ENCODE peak calls at places on chromosomes 6 and 20, in four cellular contexts. T is foreskin fibroblast, G is mucosa of descending colon, U is GM12865. K is an unnamed sample.

GRCh38 chr6:135147637-135148592 is 33.2 kb upstream of the MYB start:
- DNase-seq in U (no peak), G (no peak), T (peak; percentile 15), K (no peak)

GRCh38 chr6:166032366-166033171 is 135.1 kb downstream of the TBXT start:
- DNase-seq in G (peak; percentile 23), U (peak; percentile 9), T (peak; percentile 80), K (peak; percentile 88)

GRCh38 chr6:53273356-53273755 is 75.4 kb downstream of the ELOVL5 start:
- DNase-seq in U (no peak), G (no peak), T (no peak), K (no peak)

GRCh38 chr6:20900396-20901160 is 366.3 kb downstream of the CDKAL1 start:
- DNase-seq in T (no peak), U (peak; percentile 77), G (no peak), K (no peak)

GRCh38 chr6:168147205-168147738 is 68.3 kb upstream of the FRMD1 start:
- DNase-seq in T (no peak), U (no peak), G (no peak), K (no peak)

GRCh38 chr6:21915707-21916399 is 322.3 kb downstream of the SOX4 start:
- DNase-seq in U (peak; percentile 41), T (peak; percentile 31), G (no peak), K (no peak)

GRCh38 chr6:98971303-98971702 is 23.6 kb upstream of the FBXL4 start:
- DNase-seq in G (no peak), U (no peak), T (no peak), K (no peak)

GRCh38 chr6:115908906-115909559 is 151.7 kb downstream of the FRK start:
- DNase-seq in U (peak; percentile 21), T (no peak), G (no peak), K (no peak)

GRCh38 chr6:46688117-46688965 is 656 bp downstream of the TDRD6 start:
- DNase-seq in U (no peak), T (no peak), G (no peak), K (no peak)

GRCh38 chr6:156555117-156555516 is 222.1 kb upstream of the ARID1B start:
- DNase-seq in U (no peak), T (no peak), G (no peak), K (no peak)

GRCh38 chr6:149881860-149882259 is 16.1 kb downstream of the RAET1E start:
- DNase-seq in G (no peak), T (no peak), U (no peak), K (no peak)

GRCh38 chr6:133392641-133393040 is 151.5 kb downstream of the EYA4 start:
- DNase-seq in U (no peak), G (no peak), T (no peak), K (no peak)

GRCh38 chr20:20192366-20192765 is 140.0 kb downstream of the CFAP61 start:
- DNase-seq in G (no peak), T (no peak), U (no peak), K (no peak)

GRCh38 chr6:149176971-149177667 is 140.4 kb upstream of the TAB2 start:
- DNase-seq in U (peak; percentile 6), G (peak; percentile 13), T (no peak), K (no peak)

GRCh38 chr6:94254689-94255088 is 835.3 kb upstream of the EPHA7 start:
- DNase-seq in T (no peak), G (no peak), U (no peak), K (no peak)

GRCh38 chr6:136288566-136289326 is 900 bp downstream of the BCLAF1 start:
- DNase-seq in U (peak; percentile 91), T (peak; percentile 95), G (peak; percentile 79), K (peak; percentile 77)

GRCh38 chr6:131807644-131808459 is at the start of gene ENPP1:
- DNase-seq in G (peak; percentile 73), U (peak; percentile 36), T (peak; percentile 89), K (no peak)

GRCh38 chr20:24738981-24739633 is 210.0 kb upstream of the CST7 start:
- DNase-seq in T (no peak), U (peak; percentile 26), G (no peak), K (no peak)

GRCh38 chr20:46461808-46462207 is 51.6 kb downstream of the ZNF334 start:
- DNase-seq in T (no peak), G (no peak), U (no peak), K (no peak)

GRCh38 chr20:10369723-10370090 is 64.3 kb downstream of the MKKS start:
- DNase-seq in T (peak; percentile 44), U (no peak), G (peak; percentile 40), K (no peak)

GRCh38 chr6:127515794-127516675 is 3.1 kb downstream of the MTCL3 start:
- DNase-seq in T (peak; percentile 86), U (peak; percentile 54), G (peak; percentile 38), K (peak; percentile 36)

GRCh38 chr20:32793059-32793458 is 26.7 kb upstream of the MAPRE1 start:
- DNase-seq in U (no peak), T (no peak), G (no peak), K (no peak)

GRCh38 chr20:17508756-17509155 is 22.4 kb downstream of the BFSP1 start:
- DNase-seq in G (no peak), T (no peak), U (no peak), K (no peak)

GRCh38 chr6:92848901-92849300 is 570.5 kb downstream of the EPHA7 start:
- DNase-seq in G (no peak), U (no peak), T (no peak), K (no peak)

DNA sequence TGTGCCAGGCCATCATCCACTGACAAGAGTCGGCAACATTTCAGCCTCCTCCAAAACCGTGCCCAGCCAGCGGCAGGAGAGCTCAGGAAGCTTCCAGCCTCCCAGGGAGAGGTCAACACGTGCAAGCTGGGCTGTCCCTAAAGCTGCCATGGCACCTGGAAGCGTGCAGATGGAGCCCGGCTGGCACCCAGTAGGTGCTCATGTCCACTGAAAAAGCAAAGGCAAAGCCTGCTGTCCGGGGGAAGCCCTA is 14.4 kb upstream of the TLDC2 start:
- DNase-seq in G (no peak), T (peak; percentile 48), U (no peak), K (no peak)
- H3K4me3 ChIP-seq in G (no peak overlapping the region), T (peak overlapping the region; percentile 70), U (peak overlapping the region; percentile 40), K (peak overlapping the region; percentile 68)

DNA sequence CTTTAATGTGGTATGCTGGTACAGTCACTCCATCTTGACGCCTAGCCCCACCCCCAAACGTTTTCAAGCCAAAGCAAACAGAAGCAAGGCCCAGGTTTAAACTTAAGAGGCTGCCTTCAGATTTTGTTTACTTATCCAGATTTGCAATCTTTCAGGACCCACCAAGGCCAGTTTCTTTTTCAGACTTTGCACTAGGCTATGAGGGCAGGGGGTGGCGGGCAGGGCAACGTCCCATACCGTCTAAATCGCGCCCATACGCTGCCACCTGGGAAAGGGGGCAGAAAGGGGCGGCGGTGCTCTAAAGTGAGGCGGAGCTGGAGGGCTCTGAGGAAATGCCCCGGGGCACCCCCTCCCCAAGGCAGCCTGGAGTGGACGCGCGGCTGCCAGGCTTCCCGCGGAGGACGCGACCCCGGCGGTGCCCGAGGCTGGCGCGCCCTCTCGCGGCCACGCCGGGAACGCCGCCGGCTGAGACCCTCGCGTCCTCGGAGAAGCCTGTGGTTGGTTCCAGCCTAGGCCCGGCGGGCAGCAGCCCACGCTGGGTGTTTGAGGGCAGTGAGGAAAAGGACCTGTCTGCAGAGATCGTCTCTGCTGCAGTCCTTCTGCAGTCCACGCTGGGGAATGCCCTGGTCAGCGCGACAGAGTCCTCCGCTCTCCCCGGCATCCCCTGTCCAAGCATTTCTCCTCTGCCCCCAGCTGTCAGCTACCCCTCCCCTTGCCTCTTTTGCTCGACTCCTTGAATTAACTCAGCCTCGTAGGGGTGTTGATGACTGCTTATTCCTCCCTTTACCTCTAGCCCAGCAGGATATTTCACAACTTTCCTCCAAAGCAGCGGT is 129.2 kb upstream of the PRND start:
- DNase-seq in G (peak; percentile 46), U (peak; percentile 18), T (peak; percentile 77), K (no peak)
- H3K4me3 ChIP-seq in G (no peak overlapping the region), U (no peak overlapping the region), T (peak overlapping the region; percentile 56), K (peak overlapping the region; percentile 38)

GRCh38 chr6:42448906-42449659 is 2.6 kb downstream of the TRERF1 start:
- DNase-seq in G (no peak), U (no peak), T (no peak), K (no peak)
- H3K4me3 ChIP-seq in G (no peak overlapping the region), U (peak overlapping the region; percentile 94), T (peak overlapping the region; percentile 95), K (peak overlapping the region; percentile 8)

GRCh38 chr20:58450259-58450658 is 61.2 kb downstream of the VAPB start:
- DNase-seq in T (peak; percentile 59), U (peak; percentile 82), G (no peak), K (no peak)
- H3K4me3 ChIP-seq in T (no peak overlapping the region), U (peak overlapping the region; percentile 36), G (no peak overlapping the region), K (no peak overlapping the region)

GRCh38 chr20:62367136-62367482 is at the start of gene LAMA5:
- DNase-seq in T (peak; percentile 74), G (peak; percentile 61), U (peak; percentile 48), K (no peak)
- H3K4me3 ChIP-seq in T (peak within 1 kb of the TSS; percentile 65), G (peak within 1 kb of the TSS; percentile 27), U (peak within 1 kb of the TSS; percentile 63), K (peak within 1 kb of the TSS; percentile 64)

GRCh38 chr6:27260836-27261375 is 13.4 kb downstream of the PRSS16 start:
- DNase-seq in T (peak; percentile 16), U (no peak), G (no peak), K (no peak)

GRCh38 chr6:27255866-27256265 is 8.4 kb downstream of the PRSS16 start:
- DNase-seq in T (no peak), G (no peak), U (no peak), K (no peak)

GRCh38 chr6:27254566-27254965 is 7.1 kb downstream of the PRSS16 start:
- DNase-seq in U (no peak), T (no peak), G (no peak), K (no peak)

GRCh38 chr6:27263886-27264285 is 16.4 kb downstream of the PRSS16 start:
- DNase-seq in U (no peak), T (no peak), G (no peak), K (no peak)

DNA sequence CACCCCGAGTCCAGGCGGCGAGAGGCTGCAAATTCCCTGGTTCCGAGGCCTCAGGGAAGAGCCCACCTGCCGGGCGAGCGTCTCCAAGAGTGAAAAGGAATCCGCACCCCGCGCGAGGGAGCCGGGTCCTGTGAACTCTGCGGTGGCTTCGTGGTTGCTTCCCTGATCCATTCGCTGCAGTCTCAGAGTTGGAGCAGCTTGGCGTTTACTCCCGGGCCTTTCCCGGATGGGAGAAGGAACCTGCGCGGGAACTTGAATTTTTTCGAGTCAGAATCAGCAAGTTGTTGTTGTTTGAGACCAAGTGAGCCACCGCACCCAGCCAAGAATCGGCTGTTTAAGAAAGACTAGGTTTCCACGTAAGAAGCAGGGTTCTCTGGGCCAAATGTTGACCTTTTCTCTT is 12.8 kb downstream of the PRSS16 start:
- DNase-seq in U (no peak), T (peak; percentile 27), G (no peak), K (no peak)
- H3K4me3 ChIP-seq in U (no peak overlapping the region), T (no peak overlapping the region), G (no peak overlapping the region), K (peak overlapping the region; percentile 18)

GRCh38 chr6:113968472-113968871 is 2.5 kb downstream of the HDAC2 start:
- DNase-seq in T (no peak), U (no peak), G (no peak), K (no peak)
- H3K4me3 ChIP-seq in T (peak overlapping the region; percentile 73), U (no peak overlapping the region), G (no peak overlapping the region), K (peak overlapping the region; percentile 94)

GRCh38 chr6:38713812-38714211 is 1.3 kb upstream of the DNAH8 start:
- DNase-seq in G (peak; percentile 34), T (no peak), U (peak; percentile 42), K (no peak)

GRCh38 chr6:38716825-38717224 is 1.7 kb downstream of the DNAH8 start:
- DNase-seq in T (no peak), U (no peak), G (no peak), K (no peak)

GRCh38 chr6:38719358-38719757 is 4.2 kb downstream of the DNAH8 start:
- DNase-seq in G (no peak), T (no peak), U (no peak), K (no peak)

GRCh38 chr6:38714239-38715015 is 684 bp upstream of the DNAH8 start:
- DNase-seq in T (peak; percentile 22), G (no peak), U (no peak), K (no peak)

GRCh38 chr6:38715016-38715809 is at the start of gene DNAH8:
- DNase-seq in G (no peak), T (peak; percentile 30), U (no peak), K (no peak)
- H3K4me3 ChIP-seq in G (no peak within 1 kb of the TSS), T (peak within 1 kb of the TSS; percentile 26), U (no peak within 1 kb of the TSS), K (peak within 1 kb of the TSS; percentile 47)